ENCODE peak calls at places on chromosomes 2 and 18, in seven cellular contexts. O is OCI-LY7, V is neural progenitor cell, C is PC-3, L is HCT116, D is SK-N-SH, P is MM.1S. K is an unnamed sample.

GRCh38 chr18:76562286-76562840 is 67.3 kb upstream of the ZNF516 start:
- DNase-seq in L (no peak), O (no peak), P (no peak), D (peak; percentile 31), C (no peak), V (no peak), K (no peak)

GRCh38 chr2:86039963-86040655 is 65.6 kb downstream of the POLR1A start:
- DNase-seq in D (no peak), C (no peak), V (no peak), O (no peak), P (no peak), L (no peak), K (no peak)

GRCh38 chr2:39696072-39696471 is 30.4 kb downstream of the TMEM178A start:
- DNase-seq in P (no peak), C (no peak), L (no peak), O (no peak), D (no peak), V (no peak), K (peak; percentile 20)

GRCh38 chr18:49319590-49319989 is 140.9 kb downstream of the DYM start:
- DNase-seq in V (no peak), P (no peak), L (no peak), O (no peak), C (no peak), D (no peak), K (no peak)

GRCh38 chr2:64979744-64980143 is 9.5 kb upstream of the SLC1A4 start:
- DNase-seq in P (peak; percentile 26), C (no peak), V (no peak), D (no peak), L (no peak), O (no peak), K (no peak)

GRCh38 chr2:10764896-10765295 is 43.5 kb downstream of the ATP6V1C2 start:
- DNase-seq in P (no peak), D (no peak), V (no peak), O (no peak), L (no peak), C (no peak), K (no peak)

GRCh38 chr18:58125183-58125582 is 81.2 kb downstream of the NEDD4L start:
- DNase-seq in O (no peak), P (no peak), V (peak; percentile 39), C (no peak), D (no peak), L (no peak), K (no peak)

GRCh38 chr2:27545348-27546141 is 37.3 kb upstream of the ZNF512 start:
- DNase-seq in D (no peak), P (no peak), L (no peak), V (no peak), O (no peak), C (peak; percentile 54), K (no peak)

GRCh38 chr2:24087032-24087431 is 2.4 kb upstream of the TP53I3 start:
- DNase-seq in P (no peak), L (no peak), O (no peak), V (no peak), D (no peak), C (no peak), K (no peak)

GRCh38 chr18:13580351-13580750 is 146.0 kb downstream of the FAM210A start:
- DNase-seq in V (no peak), O (no peak), L (no peak), P (no peak), C (no peak), D (no peak), K (no peak)
- TF ChIP-seq CTCF in V (no peak), O (no peak), L (no peak), P (no peak), C (no peak), D (no peak), K (no peak)

GRCh38 chr2:48774251-48774650 is 18.7 kb upstream of the LHCGR start:
- DNase-seq in O (no peak), D (no peak), C (no peak), P (no peak), L (no peak), V (no peak), K (no peak)

GRCh38 chr2:48781366-48781765 is 25.8 kb upstream of the LHCGR start:
- DNase-seq in C (no peak), P (no peak), L (no peak), V (no peak), O (no peak), D (no peak), K (no peak)

DNA sequence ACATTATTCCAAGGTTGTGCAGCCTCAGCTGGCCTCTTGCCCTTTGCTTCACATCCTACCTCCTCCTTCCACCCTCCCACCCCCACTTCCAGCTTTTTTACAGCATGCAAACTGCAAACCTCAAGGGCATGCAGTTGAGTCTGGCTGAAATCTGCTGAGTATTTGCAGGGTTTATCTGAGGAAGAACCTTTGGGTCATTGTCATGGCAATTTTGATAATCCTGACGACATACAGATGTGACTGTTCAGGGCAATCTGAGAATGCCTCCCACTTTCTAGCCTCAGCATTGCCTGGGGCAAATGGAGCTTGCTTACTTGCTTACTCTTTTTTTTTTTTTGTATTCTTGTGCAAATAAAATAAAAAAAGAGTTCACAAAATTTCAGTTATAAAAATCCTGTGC is 23.5 kb upstream of the LHCGR start:
- DNase-seq in V (no peak), O (no peak), P (no peak), C (no peak), L (no peak), D (peak; percentile 45), K (no peak)
- H3K4me2 ChIP-seq in V (no peak overlapping the region), O (no peak overlapping the region), P (no peak overlapping the region), C (no peak overlapping the region), L (no peak overlapping the region), D (no peak overlapping the region), K (no peak overlapping the region)

DNA sequence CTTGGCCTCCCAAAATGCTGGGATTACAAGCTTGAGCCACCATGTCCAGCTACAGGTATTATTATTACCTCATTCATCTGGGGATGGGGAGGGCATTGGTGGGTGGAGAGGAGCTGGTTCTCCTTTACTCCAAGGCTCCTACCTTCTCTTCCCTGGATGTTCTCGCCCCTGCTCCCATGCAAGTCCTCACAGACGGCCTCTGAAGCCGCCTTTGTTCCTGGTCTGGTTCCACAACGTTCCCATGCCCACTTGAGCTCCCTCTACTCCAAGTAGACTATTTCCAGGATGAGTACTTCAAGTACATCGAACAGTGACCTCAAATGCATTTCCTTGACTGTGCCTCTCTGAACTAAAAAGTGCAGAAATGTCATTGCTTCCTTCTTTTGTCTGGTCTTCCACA is 3.2 kb upstream of the SLC20A1 start:
- DNase-seq in L (no peak), O (no peak), D (no peak), P (no peak), V (no peak), C (no peak), K (no peak)
- TF ChIP-seq EZH2phosphoT487 in L (no peak), O (no peak), D (no peak), P (no peak), V (no peak), C (no peak), K (no peak)

DNA sequence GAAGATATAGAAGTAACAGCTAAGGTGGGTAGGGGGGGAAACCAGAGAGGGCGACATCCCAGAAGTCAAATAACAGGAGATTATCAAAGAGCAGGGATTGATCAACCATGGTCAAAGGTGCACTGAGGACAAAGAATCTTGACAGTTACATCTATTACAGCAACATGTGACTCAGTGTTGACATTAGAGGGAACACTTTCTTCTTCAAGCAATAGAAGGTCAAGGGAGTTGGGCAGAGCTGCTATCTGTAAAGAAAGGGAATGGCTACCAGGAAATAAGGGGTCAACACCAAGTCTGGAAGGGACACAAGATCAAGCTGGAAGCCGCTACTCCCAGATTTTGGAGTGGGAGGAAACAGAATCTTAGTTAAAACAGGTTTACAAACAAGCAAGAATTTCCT is 611.0 kb downstream of the TSN start:
- DNase-seq in C (no peak), D (no peak), O (no peak), L (no peak), V (no peak), P (no peak), K (peak; percentile 5)
- TF ChIP-seq CTCF in C (no peak), D (no peak), O (no peak), L (no peak), V (no peak), P (no peak), K (no peak)

GRCh38 chr2:224938670-224939309 is 103.5 kb downstream of the DOCK10 start:
- DNase-seq in C (no peak), P (no peak), L (no peak), D (no peak), O (peak; percentile 64), V (peak; percentile 60), K (no peak)
- H3K4me2 ChIP-seq in C (no peak overlapping the region), P (peak overlapping the region; percentile 11), L (no peak overlapping the region), D (peak overlapping the region; percentile 23), O (peak overlapping the region; percentile 68), V (peak overlapping the region; percentile 60), K (no peak overlapping the region)

DNA sequence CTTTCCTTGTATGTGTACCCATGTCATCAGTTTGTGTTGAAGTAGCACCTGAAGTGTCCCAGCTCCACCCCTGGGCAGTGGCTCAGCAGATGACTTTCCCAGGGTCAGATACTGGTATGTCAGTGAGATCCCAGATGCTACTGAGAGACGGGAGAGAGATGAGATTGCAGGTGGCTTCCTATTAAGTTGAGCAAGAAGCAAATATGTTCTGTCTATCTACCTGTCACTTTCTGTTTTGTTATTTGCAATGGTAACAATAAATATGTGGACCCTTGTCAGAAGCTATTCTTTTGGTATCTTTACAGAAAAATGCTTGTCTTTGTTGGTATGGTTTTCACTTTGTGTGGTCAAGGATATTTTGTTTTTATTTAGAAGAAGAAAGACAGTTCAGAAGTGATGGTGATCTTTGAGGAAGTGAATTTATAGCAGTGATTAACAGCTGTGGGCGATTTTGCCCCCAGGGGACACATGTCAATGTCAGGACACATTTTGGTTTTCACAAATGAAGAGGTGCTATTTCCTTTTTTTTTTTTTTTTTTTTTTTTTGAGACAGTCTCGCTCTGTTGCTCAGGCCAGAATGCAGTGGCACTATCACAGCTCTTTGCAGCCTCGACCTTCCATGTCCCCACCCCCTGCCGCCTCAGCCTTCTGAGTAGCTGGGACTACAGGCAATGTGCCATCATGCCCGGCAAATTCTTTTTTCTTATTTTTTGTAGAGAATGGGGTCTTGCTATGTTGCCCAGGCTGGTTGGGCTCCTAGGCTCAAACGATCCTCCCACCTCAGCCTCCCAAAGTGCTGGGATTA is 21.4 kb downstream of the MGAT5 start:
- DNase-seq in V (no peak), C (no peak), D (no peak), O (peak; percentile 96), L (no peak), P (no peak), K (no peak)
- TF ChIP-seq EZH2phosphoT487 in V (no peak), C (no peak), D (no peak), O (no peak), L (no peak), P (no peak), K (no peak)

GRCh38 chr2:71789556-71790219 is 336.3 kb downstream of the DYSF start:
- DNase-seq in L (no peak), V (no peak), D (no peak), O (no peak), P (no peak), C (peak; percentile 75), K (no peak)
- TF ChIP-seq CTCF in L (peak; percentile 6), V (no peak), D (peak; percentile 36), O (no peak), P (no peak), C (peak; percentile 72), K (no peak)

K was measured in hepatocyte.